ENCODE peak calls at places on chromosomes 1 and 21, in five cellular contexts. K, N, Y, E and P are unnamed samples.

GRCh38 chr1:230423261-230423660 is 2.9 kb downstream of the PGBD5 start:
- DNase-seq in K (no peak), N (no peak), Y (peak), E (no peak), P (no peak)

GRCh38 chr1:219567341-219567947 is 45.5 kb downstream of the ZC3H11B start:
- DNase-seq in K (no peak), N (peak), Y (no peak), E (peak), P (peak)

GRCh38 chr1:209389258-209389657 is 194.3 kb upstream of the CAMK1G start:
- DNase-seq in K (no peak), N (peak), Y (no peak), E (peak), P (peak)

GRCh38 chr1:56216173-56216572 is 363.2 kb downstream of the PLPP3 start:
- DNase-seq in K (no peak), N (peak), Y (no peak), E (no peak), P (no peak)

GRCh38 chr1:15386128-15386824 is 23.4 kb upstream of the EFHD2 start:
- DNase-seq in K (no peak), N (peak), Y (no peak), E (no peak), P (no peak)

GRCh38 chr1:20194770-20195463 is 8.6 kb upstream of the PLA2G2C start:
- DNase-seq in K (peak), N (peak), Y (no peak), E (peak), P (peak)

GRCh38 chr1:51956528-51957509 is 33.7 kb downstream of the RAB3B start:
- DNase-seq in K (no peak), N (peak), Y (no peak), E (no peak), P (no peak)

GRCh38 chr1:100538935-100539835 is 1.2 kb downstream of the GPR88 start:
- DNase-seq in K (no peak), N (peak), Y (no peak), E (no peak), P (no peak)

GRCh38 chr1:174022080-174022975 is at the start of gene RC3H1:
- DNase-seq in K (peak), N (peak), Y (peak), E (peak), P (peak)

GRCh38 chr1:55870076-55870475 is 654.9 kb upstream of the USP24 start:
- DNase-seq in K (no peak), N (peak), Y (no peak), E (no peak), P (no peak)

GRCh38 chr1:7707527-7707926 is 63.6 kb upstream of the VAMP3 start:
- DNase-seq in K (no peak), N (peak), Y (no peak), E (no peak), P (no peak)

GRCh38 chr1:38848069-38848468 is 11.5 kb downstream of the RRAGC start:
- DNase-seq in K (no peak), N (no peak), Y (no peak), E (no peak), P (no peak)

GRCh38 chr1:84996846-84997666 is at the start of gene MCOLN2:
- DNase-seq in K (peak), N (peak), Y (no peak), E (peak), P (no peak)

GRCh38 chr1:231108500-231109254 is 53.2 kb upstream of the TRIM67 start:
- DNase-seq in K (no peak), N (no peak), Y (no peak), E (no peak), P (no peak)

GRCh38 chr1:31381394-31382287 is 8.8 kb upstream of the FABP3 start:
- DNase-seq in K (no peak), N (no peak), Y (no peak), E (peak), P (no peak)

GRCh38 chr21:15592271-15592860 is 137.4 kb upstream of the USP25 start:
- DNase-seq in K (no peak), N (peak), Y (peak), E (peak), P (peak)

GRCh38 chr1:99672500-99673213 is 26.7 kb downstream of the PALMD start:
- DNase-seq in K (no peak), N (no peak), Y (no peak), E (no peak), P (peak)